ENCODE peak calls at places on chromosome 6, in five cellular contexts. D, C, L, G and W are unnamed samples.

GRCh38 chr6:89120371-89120770 is 2.5 kb upstream of the SRSF12 start:
- DNase-seq in D (no peak), C (no peak), L (peak), G (no peak), W (no peak)

GRCh38 chr6:14655201-14655988 is 537.8 kb downstream of the CD83 start:
- DNase-seq in D (no peak), C (no peak), L (no peak), G (no peak), W (no peak)

GRCh38 chr6:13667655-13668054 is 44.0 kb downstream of the RANBP9 start:
- DNase-seq in D (no peak), C (no peak), L (no peak), G (no peak), W (no peak)

GRCh38 chr6:106927531-106928398 is 46.8 kb downstream of the CD24 start:
- DNase-seq in D (peak), C (peak), L (peak), G (no peak), W (no peak)

GRCh38 chr6:21185849-21186478 is 407.6 kb upstream of the SOX4 start:
- DNase-seq in D (peak), C (no peak), L (no peak), G (no peak), W (no peak)

GRCh38 chr6:35216412-35216732 is 2.6 kb downstream of the SCUBE3 start:
- DNase-seq in D (no peak), C (no peak), L (no peak), G (no peak), W (no peak)

GRCh38 chr6:61585504-61585903 is 700.5 kb downstream of the KHDRBS2 start:
- DNase-seq in D (no peak), C (no peak), L (no peak), G (no peak), W (no peak)

GRCh38 chr6:143164565-143165105 is 103.9 kb downstream of the AIG1 start:
- DNase-seq in D (no peak), C (no peak), L (no peak), G (no peak), W (no peak)

GRCh38 chr6:158630944-158631616 is 13.5 kb downstream of the DYNLT1 start:
- DNase-seq in D (no peak), C (peak), L (peak), G (no peak), W (no peak)

GRCh38 chr6:106799008-106799952 is 169.9 kb downstream of the QRSL1 start:
- DNase-seq in D (no peak), C (no peak), L (peak), G (no peak), W (no peak)